ENCODE peak calls at places on chromosomes 13 and 19, in eight cellular contexts. G is endothelial cell of umbilical vein, M is breast epithelium, E is adrenal gland, S is stomach, O is body of pancreas, U is transverse colon, Z is IMR-90. P is an unnamed sample.

GRCh38 chr19:4066176-4066606 is 508 bp downstream of the ZBTB7A start:
- DNase-seq in G (no peak), M (no peak), E (no peak), S (no peak), O (peak; percentile 59), U (peak; percentile 52), Z (no peak), P (no peak)

GRCh38 chr13:111245781-111246384 is 74.6 kb upstream of the TEX29 start:
- DNase-seq in G (no peak), M (no peak), E (no peak), S (no peak), O (no peak), U (no peak), Z (peak; percentile 56), P (no peak)

GRCh38 chr13:25902946-25903345 is 148.9 kb downstream of the SHISA2 start:
- DNase-seq in G (no peak), M (no peak), E (no peak), S (no peak), O (no peak), U (no peak), Z (no peak), P (no peak)

GRCh38 chr19:8004723-8005513 is 523 bp downstream of the ELAVL1 start:
- DNase-seq in G (peak; percentile 11), M (no peak), E (peak; percentile 19), S (no peak), O (no peak), U (no peak), Z (peak; percentile 21), P (no peak)

GRCh38 chr19:45779231-45780145 is 2.8 kb downstream of the DMPK start:
- DNase-seq in G (peak; percentile 84), M (peak; percentile 91), E (peak; percentile 96), S (peak; percentile 98), O (peak; percentile 97), U (peak; percentile 97), Z (no peak), P (peak; percentile 88)

GRCh38 chr13:21074601-21075302 is 13.4 kb upstream of the LATS2 start:
- DNase-seq in G (peak; percentile 51), M (no peak), E (peak; percentile 34), S (no peak), O (no peak), U (no peak), Z (no peak), P (no peak)

GRCh38 chr13:32300406-32300805 is 14.8 kb downstream of the ZAR1L start:
- DNase-seq in G (no peak), M (no peak), E (no peak), S (no peak), O (no peak), U (no peak), Z (no peak), P (no peak)

GRCh38 chr19:5001547-5002131 is 32.7 kb downstream of the KDM4B start:
- DNase-seq in G (peak; percentile 49), M (no peak), E (peak; percentile 41), S (no peak), O (no peak), U (no peak), Z (peak; percentile 71), P (no peak)

GRCh38 chr19:56896041-56896440 is 55.5 kb upstream of the PEG3 start:
- DNase-seq in G (no peak), M (no peak), E (no peak), S (no peak), O (no peak), U (no peak), Z (no peak), P (no peak)

GRCh38 chr19:41206926-41207750 is 11.9 kb upstream of the AXL start:
- DNase-seq in G (no peak), M (no peak), E (no peak), S (peak; percentile 34), O (peak; percentile 22), U (peak; percentile 48), Z (no peak), P (no peak)

GRCh38 chr13:51679616-51680015 is 95.4 kb downstream of the WDFY2 start:
- DNase-seq in G (no peak), M (no peak), E (no peak), S (no peak), O (no peak), U (no peak), Z (no peak), P (no peak)

GRCh38 chr13:20525601-20526544 is at the start of gene CRYL1:
- DNase-seq in G (peak; percentile 73), M (peak; percentile 46), E (peak; percentile 82), S (peak; percentile 82), O (peak; percentile 71), U (peak; percentile 85), Z (peak; percentile 73), P (peak; percentile 90)

GRCh38 chr19:55550321-55550650 is 4.9 kb upstream of the SBK3 start:
- DNase-seq in G (no peak), M (no peak), E (no peak), S (no peak), O (no peak), U (no peak), Z (no peak), P (no peak)

GRCh38 chr19:39196860-39197562 is at the start of gene NCCRP1:
- DNase-seq in G (no peak), M (no peak), E (no peak), S (no peak), O (no peak), U (no peak), Z (no peak), P (no peak)

GRCh38 chr13:106153876-106154275 is 381.6 kb downstream of the EFNB2 start:
- DNase-seq in G (no peak), M (no peak), E (no peak), S (no peak), O (no peak), U (no peak), Z (no peak), P (no peak)

GRCh38 chr13:106156468-106156867 is 379.0 kb downstream of the EFNB2 start:
- DNase-seq in G (peak; percentile 70), M (no peak), E (no peak), S (no peak), O (no peak), U (no peak), Z (peak; percentile 99), P (no peak)

GRCh38 chr13:106152047-106152446 is 383.4 kb downstream of the EFNB2 start:
- DNase-seq in G (no peak), M (no peak), E (no peak), S (no peak), O (no peak), U (peak; percentile 44), Z (no peak), P (no peak)

GRCh38 chr13:106153041-106153440 is 382.4 kb downstream of the EFNB2 start:
- DNase-seq in G (no peak), M (no peak), E (no peak), S (no peak), O (no peak), U (no peak), Z (no peak), P (no peak)

DNA sequence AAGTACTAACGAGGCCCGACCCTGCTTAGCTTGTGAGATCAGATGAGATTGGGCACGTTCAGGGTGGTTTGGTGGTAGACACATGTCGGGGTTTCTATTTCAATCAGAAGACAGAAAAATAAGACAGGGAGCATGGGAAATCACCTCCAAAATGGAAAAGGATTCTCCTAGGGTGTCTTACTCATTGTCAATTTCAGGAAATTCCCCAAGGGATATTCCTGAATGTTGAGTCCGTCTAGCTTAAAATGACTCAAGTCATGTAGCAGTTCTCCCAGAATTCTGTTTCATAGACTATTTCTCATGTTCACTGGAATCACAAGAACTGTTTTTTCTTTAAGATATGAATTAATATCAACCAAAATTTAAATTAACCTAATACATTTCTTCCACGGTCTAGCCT is 380.1 kb downstream of the EFNB2 start:
- DNase-seq in G (no peak), M (no peak), E (no peak), S (no peak), O (no peak), U (no peak), Z (peak; percentile 79), P (no peak)
- TF ChIP-seq CTCF in G (no peak), M (no peak), E (no peak), S (no peak), O (no peak), U (no peak), Z (no peak), P (no peak)

DNA sequence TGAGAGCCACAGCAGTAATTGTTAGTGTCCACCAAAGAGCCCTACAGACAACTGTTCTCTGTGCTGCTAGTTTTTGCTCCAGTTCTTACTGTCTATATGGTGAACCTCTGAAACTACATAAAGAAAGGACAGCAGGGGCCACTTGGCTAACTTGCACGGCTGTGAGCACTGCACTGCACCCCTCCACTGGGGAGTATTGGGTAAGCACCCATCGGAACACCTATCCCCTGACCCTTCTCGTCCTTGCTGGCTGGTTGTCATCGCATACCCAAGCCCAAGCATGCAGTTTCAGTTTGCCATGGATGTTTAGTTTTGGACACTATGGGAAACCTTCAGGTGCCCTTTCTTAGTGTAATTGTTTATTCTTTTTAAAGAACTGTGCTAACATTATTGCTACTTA is 73.2 kb upstream of the GPR183 start:
- DNase-seq in G (no peak), M (no peak), E (no peak), S (no peak), O (no peak), U (no peak), Z (no peak), P (no peak)
- TF ChIP-seq POLR2A in G (no peak), M (no peak), E (no peak), S (no peak), O (no peak), U (no peak), Z (no peak), P (no peak)

GRCh38 chr19:13228561-13228960 is 78.3 kb downstream of the IER2 start:
- DNase-seq in G (no peak), M (no peak), E (no peak), S (no peak), O (no peak), U (no peak), Z (no peak), P (no peak)
- TF ChIP-seq CTCF in G (no peak), M (no peak), E (no peak), S (no peak), O (no peak), U (no peak), Z (no peak), P (no peak)

DNA sequence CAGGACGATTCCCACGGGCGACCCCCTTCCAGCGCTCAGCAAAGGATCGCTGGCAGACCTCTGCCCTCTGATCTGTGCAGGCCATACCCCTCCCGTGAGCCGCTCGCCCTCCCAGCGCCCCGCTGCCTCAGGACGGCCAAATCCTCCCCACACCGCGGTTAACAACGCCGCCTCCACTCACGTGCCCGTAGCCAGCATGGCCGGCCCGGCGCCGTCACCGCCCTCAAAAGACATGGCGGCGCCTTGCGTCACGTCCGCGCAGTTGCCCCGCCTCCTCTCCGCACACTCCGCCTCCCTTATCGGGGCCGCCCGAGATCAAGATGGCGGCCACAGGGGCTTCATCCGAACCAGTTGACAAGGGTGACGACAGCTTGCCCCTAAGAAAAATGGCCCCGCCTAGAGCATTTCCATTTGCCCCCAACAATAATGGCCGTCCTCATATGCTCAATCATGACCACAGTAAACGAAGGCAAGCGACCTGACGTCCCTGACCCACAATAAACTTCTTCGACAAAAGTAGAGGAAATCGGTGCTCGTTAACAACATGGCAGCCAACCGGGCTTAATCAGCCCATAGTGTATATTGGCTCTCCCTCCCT is 634 bp downstream of the AKT1S1 start:
- DNase-seq in G (peak; percentile 99), M (peak; percentile 99), E (peak; percentile 99), S (peak; percentile 99), O (peak; percentile 98), U (peak; percentile 98), Z (peak; percentile 99), P (peak; percentile 99)
- TF ChIP-seq POLR2A in G (peak; percentile 15), M (no peak), E (peak; percentile 42), S (no peak), O (peak; percentile 29), U (peak; percentile 55), Z (no peak), P (no peak)